ENCODE peak calls at places on chromosomes 16 and 17, in four cellular contexts. V is HS-5; L is activated CD4-positive, alpha-beta T cell treated with anti-CD3 and anti-CD28 coated beads, Interleukin-2, amount 10 ng/mL, durations not matched to agents 7 days and 5 days; N is stimulated activated CD8-positive, alpha-beta memory T cell treated with anti-CD3 and anti-CD28 coated beads, Interleukin-4, amount 100 ng/mL, for 4 hours. O is an unnamed sample.

GRCh38 chr16:71373073-71373472 is 14.6 kb downstream of the CALB2 start:
- DNase-seq in V (no peak), N (no peak), L (no peak), O (no peak)

GRCh38 chr17:42310281-42311156 is 22.2 kb downstream of the STAT5A start:
- DNase-seq in V (no peak), L (no peak), N (no peak), O (no peak)

GRCh38 chr16:49934557-49935260 is 78.8 kb upstream of the ZNF423 start:
- DNase-seq in V (no peak), L (no peak), N (no peak), O (no peak)

GRCh38 chr16:87138868-87139267 is 178.3 kb downstream of the C16orf95 start:
- DNase-seq in N (no peak), L (no peak), V (no peak), O (no peak)

GRCh38 chr17:65742433-65743312 is 181.2 kb upstream of the AXIN2 start:
- DNase-seq in V (peak), N (no peak), L (no peak), O (no peak)

GRCh38 chr16:64391009-64391663 is 730.7 kb downstream of the CDH11 start:
- DNase-seq in V (no peak), N (no peak), L (no peak), O (no peak)

GRCh38 chr16:19859603-19860002 is 25.0 kb downstream of the GPRC5B start:
- DNase-seq in V (no peak), L (no peak), N (no peak), O (no peak)

GRCh38 chr16:80231888-80232287 is 308.9 kb upstream of the DYNLRB2 start:
- DNase-seq in V (peak), N (no peak), L (no peak), O (no peak)

GRCh38 chr17:58710948-58711552 is 18.6 kb downstream of the RAD51C start:
- DNase-seq in L (peak), N (peak), V (peak), O (no peak)

GRCh38 chr16:17572145-17572544 is 101.4 kb upstream of the XYLT1 start:
- DNase-seq in V (no peak), L (no peak), N (no peak), O (no peak)

GRCh38 chr16:10729649-10730048 is 14.0 kb upstream of the NUBP1 start:
- DNase-seq in N (no peak), L (no peak), V (no peak), O (no peak)

GRCh38 chr17:81052199-81052997 is 17.4 kb downstream of the BAIAP2 start:
- DNase-seq in V (no peak), L (no peak), N (no peak), O (no peak)

GRCh38 chr16:63461248-63461841 is 1425.1 kb upstream of the CDH8 start:
- DNase-seq in V (peak), N (no peak), L (no peak), O (no peak)

GRCh38 chr17:27475070-27475673 is 18.9 kb downstream of the KSR1 start:
- DNase-seq in N (no peak), L (no peak), V (no peak), O (no peak)

GRCh38 chr17:7842380-7842949 is 8.4 kb downstream of the KDM6B start:
- DNase-seq in N (peak), V (no peak), L (peak), O (no peak)

GRCh38 chr16:87847785-87848675 is 21.3 kb downstream of the SLC7A5 start:
- DNase-seq in N (no peak), L (no peak), V (no peak), O (no peak)

GRCh38 chr17:63694974-63695773 is 4.8 kb downstream of the LIMD2 start:
- DNase-seq in V (no peak), L (no peak), N (no peak), O (no peak)

GRCh38 chr17:10616502-10617119 is 40.5 kb downstream of the MYH3 start:
- DNase-seq in V (peak), N (peak), L (peak), O (no peak)

GRCh38 chr16:21603920-21604319 is 4.5 kb downstream of the METTL9 start:
- DNase-seq in L (no peak), V (no peak), N (no peak), O (no peak)

GRCh38 chr17:82234211-82235055 is 5.6 kb downstream of the SLC16A3 start:
- DNase-seq in V (no peak), L (no peak), N (no peak), O (no peak)

GRCh38 chr16:31360296-31360695 is 5.3 kb downstream of the ITGAX start:
- DNase-seq in V (no peak), N (no peak), L (no peak), O (no peak)

GRCh38 chr17:8189711-8190477 is at the start of gene BORCS6:
- DNase-seq in N (peak), L (peak), V (peak), O (peak)

GRCh38 chr16:49019826-49020401 is 261.7 kb downstream of the CBLN1 start:
- DNase-seq in L (no peak), V (no peak), N (no peak), O (no peak)

GRCh38 chr17:47204722-47205418 is 4.3 kb upstream of the MYL4 start:
- DNase-seq in V (peak), N (no peak), L (peak), O (no peak)

GRCh38 chr16:70520612-70521297 is 2.6 kb downstream of the COG4 start:
- DNase-seq in N (no peak), V (peak), L (peak), O (no peak)

GRCh38 chr16:60204221-60204620 is 1470.1 kb upstream of the GOT2 start:
- DNase-seq in V (peak), L (no peak), N (no peak), O (no peak)

GRCh38 chr17:16081507-16082087 is 82.0 kb downstream of the TTC19 start:
- DNase-seq in L (no peak), V (no peak), N (no peak), O (no peak)

GRCh38 chr17:66383353-66383752 is 80.9 kb downstream of the PRKCA start:
- DNase-seq in N (no peak), V (peak), L (no peak), O (no peak)

GRCh38 chr17:58756246-58757161 is 850 bp downstream of the PPM1E start:
- DNase-seq in N (no peak), L (no peak), V (no peak), O (no peak)

GRCh38 chr17:77247609-77248008 is 106.8 kb downstream of the SEC14L1 start:
- DNase-seq in V (no peak), L (no peak), N (no peak), O (no peak)

GRCh38 chr17:41002814-41003213 is 3.1 kb upstream of the KRTAP3-2 start:
- DNase-seq in L (no peak), N (no peak), V (peak), O (no peak)